ENCODE peak calls at places on chromosomes 16 and 17, in seven cellular contexts. B is pancreas, S is heart left ventricle, E is uterus, G is cardiac muscle cell, Z is colonic mucosa, Q is aorta. J is an unnamed sample.

GRCh38 chr16:927406-927805 is 43.4 kb downstream of the LMF1 start:
- DNase-seq in S (no peak), E (no peak), Z (no peak), B (peak), G (no peak), Q (no peak), J (no peak)

GRCh38 chr17:79558573-79558900 is 52.3 kb downstream of the RBFOX3 start:
- DNase-seq in Q (no peak), S (no peak), Z (no peak), G (no peak), E (no peak), B (no peak), J (peak)

GRCh38 chr16:10168258-10168657 is 14.0 kb downstream of the GRIN2A start:
- DNase-seq in Z (no peak), Q (no peak), G (no peak), S (no peak), B (no peak), E (no peak), J (no peak)

GRCh38 chr16:75122609-75123008 is 6.0 kb upstream of the LDHD start:
- DNase-seq in B (no peak), S (no peak), Z (no peak), G (no peak), E (no peak), Q (no peak), J (no peak)

GRCh38 chr17:78645421-78646295 is 68.5 kb upstream of the DNAH17 start:
- DNase-seq in E (no peak), S (peak), Q (peak), Z (peak), G (peak), B (no peak), J (peak)

GRCh38 chr17:40658396-40658795 is 6.6 kb downstream of the KRT222 start:
- DNase-seq in Z (no peak), E (no peak), B (no peak), S (no peak), G (no peak), Q (no peak), J (no peak)

GRCh38 chr17:32492648-32493289 is 6.0 kb downstream of the CDK5R1 start:
- DNase-seq in Q (no peak), G (no peak), S (no peak), E (no peak), B (no peak), Z (no peak), J (no peak)

GRCh38 chr17:18226284-18226945 is 980 bp downstream of the LLGL1 start:
- DNase-seq in Z (no peak), B (no peak), Q (no peak), S (no peak), G (no peak), E (peak), J (peak)

GRCh38 chr16:65890203-65890602 is 476.3 kb upstream of the CDH5 start:
- DNase-seq in B (no peak), Z (no peak), Q (no peak), G (no peak), S (no peak), E (no peak), J (no peak)

GRCh38 chr16:72997141-72997542 is 50.8 kb downstream of the ZFHX3 start:
- DNase-seq in Z (peak), G (peak), S (no peak), Q (no peak), E (no peak), B (no peak), J (peak)

GRCh38 chr16:71610936-71611871 is 14.8 kb upstream of the MARVELD3 start:
- DNase-seq in Q (peak), Z (peak), B (peak), G (peak), S (peak), E (peak), J (peak)

GRCh38 chr17:30586818-30587595 is 109.8 kb downstream of the GOSR1 start:
- DNase-seq in B (no peak), E (no peak), Z (no peak), S (no peak), G (peak), Q (no peak), J (no peak)

GRCh38 chr17:77349976-77350830 is 209.4 kb downstream of the SEC14L1 start:
- DNase-seq in Q (no peak), S (no peak), B (no peak), E (peak), Z (peak), G (peak), J (no peak)

GRCh38 chr17:56601613-56602012 is 8.1 kb downstream of the NOG start:
- DNase-seq in Z (no peak), Q (no peak), B (no peak), E (no peak), S (no peak), G (no peak), J (no peak)

GRCh38 chr16:74304164-74304834 is 7.7 kb downstream of the PSMD7 start:
- DNase-seq in Z (no peak), G (peak), Q (no peak), E (no peak), B (no peak), S (no peak), J (no peak)

GRCh38 chr17:53353919-53354351 is 468.8 kb upstream of the KIF2B start:
- DNase-seq in S (no peak), G (peak), B (no peak), Z (no peak), E (no peak), Q (no peak), J (no peak)

GRCh38 chr16:53129281-53130192 is 74.7 kb downstream of the CHD9 start:
- DNase-seq in B (no peak), S (no peak), G (peak), Q (no peak), E (no peak), Z (peak), J (no peak)

GRCh38 chr16:2425008-2425518 is 4.2 kb upstream of the CCNF start:
- DNase-seq in S (no peak), Q (no peak), Z (no peak), E (no peak), G (no peak), B (no peak), J (no peak)

GRCh38 chr17:66673668-66674276 is 161.1 kb upstream of the CACNG5 start:
- DNase-seq in B (no peak), Z (peak), Q (no peak), G (peak), S (no peak), E (peak), J (no peak)

GRCh38 chr16:15604460-15605390 is 38.2 kb downstream of the MARF1 start:
- DNase-seq in Z (no peak), E (no peak), S (no peak), G (peak), B (no peak), Q (no peak), J (no peak)

GRCh38 chr16:50326835-50327465 is 41.8 kb downstream of the BRD7 start:
- DNase-seq in Q (no peak), S (no peak), B (no peak), E (no peak), Z (no peak), G (peak), J (no peak)

GRCh38 chr16:49592507-49593422 is 219.2 kb downstream of the C16orf78 start:
- DNase-seq in Z (no peak), G (peak), S (no peak), Q (no peak), E (no peak), B (no peak), J (peak)

GRCh38 chr17:77738666-77739531 is 219.6 kb upstream of the TNRC6C start:
- DNase-seq in S (no peak), G (peak), B (no peak), Z (peak), E (no peak), Q (no peak), J (no peak)

GRCh38 chr16:58848662-58849002 is 114.5 kb upstream of the GOT2 start:
- DNase-seq in E (no peak), G (no peak), Q (no peak), B (no peak), Z (no peak), S (no peak), J (no peak)

GRCh38 chr17:56680676-56681075 is 87.2 kb downstream of the NOG start:
- DNase-seq in E (no peak), Z (no peak), Q (no peak), B (no peak), G (no peak), S (no peak), J (no peak)

GRCh38 chr17:50192873-50193274 is 8.6 kb downstream of the COL1A1 start:
- DNase-seq in E (no peak), S (peak), G (no peak), B (no peak), Q (no peak), Z (no peak), J (no peak)
- H3K4me3 ChIP-seq in E (no peak), S (no peak), G (no peak), B (no peak), Q (no peak), Z (no peak), J (no peak)

GRCh38 chr17:76150712-76151622 is 9.9 kb upstream of the FOXJ1 start:
- DNase-seq in Z (no peak), E (no peak), G (no peak), Q (no peak), S (no peak), B (no peak), J (no peak)

GRCh38 chr17:76152580-76152979 is 11.5 kb upstream of the FOXJ1 start:
- DNase-seq in B (no peak), Q (no peak), S (no peak), Z (no peak), G (no peak), E (no peak), J (no peak)

GRCh38 chr17:76153640-76154039 is 12.6 kb upstream of the FOXJ1 start:
- DNase-seq in Q (no peak), E (no peak), G (peak), S (no peak), Z (no peak), B (no peak), J (no peak)

GRCh38 chr17:76153202-76153601 is 12.2 kb upstream of the FOXJ1 start:
- DNase-seq in Z (no peak), G (no peak), E (no peak), Q (no peak), S (no peak), B (no peak), J (no peak)

DNA sequence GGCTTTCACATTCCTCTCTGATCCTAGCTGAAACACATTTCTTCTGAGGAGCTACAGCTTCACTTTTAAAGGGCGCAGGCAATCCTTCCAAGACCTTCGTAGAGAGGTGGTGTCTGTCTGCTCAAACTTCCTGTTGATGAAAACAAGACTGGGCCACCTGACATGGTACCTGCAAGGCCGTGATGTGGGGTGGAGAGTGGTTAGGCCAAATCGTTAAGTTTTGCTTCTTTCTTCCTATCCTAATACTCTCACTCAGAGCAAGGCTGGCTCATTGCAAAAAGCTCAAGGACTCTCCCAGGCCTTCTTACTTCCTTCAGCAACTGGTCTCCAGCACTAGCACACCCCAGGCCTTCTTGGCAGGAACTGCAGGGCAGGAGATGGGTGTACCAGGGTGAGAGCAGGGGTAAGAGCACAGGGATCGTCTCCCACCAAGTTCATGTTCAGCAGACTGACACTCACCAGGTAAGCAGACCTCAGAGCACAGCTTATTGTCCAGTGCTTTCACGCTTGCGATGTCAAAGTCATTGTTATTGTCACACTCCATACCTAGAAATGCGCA is 10.9 kb upstream of the FOXJ1 start:
- DNase-seq in B (no peak), Q (no peak), E (no peak), G (no peak), S (no peak), Z (no peak), J (no peak)
- H3K4me3 ChIP-seq in B (no peak), Q (no peak), E (no peak), G (no peak), S (no peak), Z (no peak), J (no peak)

GRCh38 chr17:49078248-49078647 is 54.3 kb upstream of the B4GALNT2 start:
- DNase-seq in Z (no peak), S (no peak), B (no peak), E (no peak), Q (no peak), G (no peak), J (no peak)

GRCh38 chr17:49074851-49075540 is 57.6 kb upstream of the B4GALNT2 start:
- DNase-seq in Z (no peak), B (no peak), S (no peak), E (no peak), G (peak), Q (no peak), J (no peak)

GRCh38 chr17:49076575-49077384 is 55.8 kb upstream of the B4GALNT2 start:
- DNase-seq in G (peak), Q (no peak), B (no peak), E (no peak), Z (no peak), S (no peak), J (no peak)

GRCh38 chr17:49085565-49086315 is 46.8 kb upstream of the B4GALNT2 start:
- DNase-seq in B (no peak), G (no peak), S (no peak), Q (no peak), Z (no peak), E (no peak), J (no peak)

GRCh38 chr17:49079840-49080663 is 52.5 kb upstream of the B4GALNT2 start:
- DNase-seq in G (no peak), Q (no peak), E (no peak), Z (no peak), S (no peak), B (no peak), J (no peak)
- H3K4me3 ChIP-seq in G (no peak), Q (no peak), E (no peak), Z (no peak), S (no peak), B (no peak), J (no peak)

DNA sequence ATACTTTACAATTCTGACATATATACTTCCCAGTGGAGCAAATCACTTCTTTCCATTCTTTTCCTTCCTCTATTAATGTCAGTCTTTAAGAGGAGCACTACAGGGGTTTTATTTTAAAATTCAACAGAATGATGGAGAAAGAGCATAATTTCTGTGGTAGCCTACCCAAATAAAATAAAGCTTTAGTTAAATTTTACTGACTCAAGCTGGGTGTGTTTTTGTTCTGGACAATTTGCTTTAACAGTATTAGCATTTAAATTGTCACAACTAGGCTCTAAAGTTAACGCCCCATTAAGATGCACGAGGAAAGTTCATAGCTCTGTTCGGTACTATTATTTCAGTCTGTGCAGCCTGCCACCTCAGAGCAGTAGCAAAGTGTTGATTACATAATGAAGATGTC is 52.0 kb downstream of the CDK12 start:
- DNase-seq in E (no peak), Q (no peak), B (no peak), S (no peak), Z (no peak), G (no peak), J (no peak)
- H3K4me3 ChIP-seq in E (no peak), Q (no peak), B (no peak), S (no peak), Z (no peak), G (no peak), J (no peak)

GRCh38 chr17:2011421-2012371 is 13.4 kb downstream of the RTN4RL1 start:
- DNase-seq in B (no peak), Q (peak), E (no peak), G (peak), Z (no peak), S (no peak), J (peak)
- H3K4me3 ChIP-seq in B (no peak), Q (no peak), E (no peak), G (no peak), Z (no peak), S (no peak), J (peak)

DNA sequence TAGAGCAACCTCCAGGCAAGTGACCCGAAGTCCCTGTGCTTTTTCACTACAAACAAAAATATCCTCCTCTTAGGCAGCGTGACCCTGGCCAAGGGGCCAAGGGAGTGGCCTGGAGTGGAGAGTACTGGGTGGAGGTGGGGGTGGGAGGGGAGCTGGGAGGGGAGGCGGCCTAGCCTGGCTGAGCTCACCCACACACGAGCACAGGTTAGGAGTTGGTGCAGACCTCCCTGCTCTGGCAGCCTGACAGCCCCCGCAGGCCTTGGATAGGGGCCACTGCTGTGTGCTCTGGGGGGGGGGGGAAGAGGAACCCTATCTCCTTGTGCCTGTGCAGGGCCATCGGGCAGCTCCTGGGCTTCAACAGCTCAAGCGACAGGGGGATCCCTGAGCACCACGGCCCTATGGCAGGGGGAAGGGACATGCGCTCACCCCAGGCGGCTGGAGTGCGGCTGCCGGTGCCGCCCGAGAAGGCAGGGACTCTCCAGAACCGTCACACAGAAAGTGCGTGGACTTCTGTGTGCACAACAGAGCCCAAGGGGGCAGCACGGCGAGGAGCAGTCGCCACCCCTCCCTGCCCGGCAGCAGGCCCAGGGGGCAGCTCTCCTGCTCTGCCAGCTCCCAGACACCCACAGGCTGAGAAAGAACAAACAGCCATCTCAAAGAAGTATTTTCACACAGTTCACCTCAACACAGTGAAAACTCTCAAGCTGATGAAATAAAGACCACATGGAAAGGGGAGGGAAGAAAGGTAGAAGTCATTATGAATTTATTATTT is 13.3 kb downstream of the SLC16A3 start:
- DNase-seq in Q (no peak), Z (no peak), B (peak), G (peak), S (peak), E (peak), J (peak)
- H3K4me3 ChIP-seq in Q (no peak), Z (no peak), B (no peak), G (no peak), S (no peak), E (no peak), J (peak)

DNA sequence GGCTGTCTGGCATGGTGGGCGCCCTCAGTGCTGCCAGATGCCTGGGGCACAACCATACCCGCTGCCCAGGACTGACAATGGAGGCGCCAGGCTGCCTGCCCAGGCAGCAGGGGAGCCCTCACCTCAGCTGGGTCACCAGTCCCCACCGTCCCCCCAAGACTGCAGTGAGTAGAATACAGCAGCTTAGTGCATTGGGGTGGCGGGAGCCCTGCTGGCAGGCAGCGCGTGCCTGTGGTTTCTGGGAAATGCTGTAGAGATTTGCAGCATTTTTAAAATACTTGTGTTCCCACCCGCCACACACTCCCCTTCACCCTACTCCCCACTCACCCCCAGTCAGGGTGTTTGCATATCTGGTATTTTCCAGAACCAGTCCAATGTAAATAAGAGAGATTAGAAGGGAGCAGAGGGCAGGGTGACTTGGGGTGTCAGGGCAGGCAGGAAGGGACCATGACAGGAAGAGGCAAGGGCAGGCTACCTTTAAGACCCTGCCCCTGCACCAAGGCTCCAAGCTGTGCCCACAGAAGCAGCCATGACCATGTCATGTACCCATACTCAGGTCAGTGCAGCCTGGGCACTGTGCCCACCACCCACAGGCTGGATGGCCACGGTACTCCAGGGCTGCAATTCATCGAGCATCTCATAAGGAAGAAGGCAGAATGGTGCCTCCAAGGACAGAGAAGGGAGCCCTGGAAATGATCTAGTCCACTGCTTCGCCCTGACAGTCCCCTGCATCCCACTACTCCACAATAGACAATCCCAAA is 21.5 kb downstream of the MYO18A start:
- DNase-seq in Z (no peak), B (no peak), Q (no peak), E (no peak), S (no peak), G (peak), J (peak)
- H3K4me3 ChIP-seq in Z (no peak), B (no peak), Q (no peak), E (no peak), S (no peak), G (no peak), J (no peak)

GRCh38 chr17:70073799-70074198 is 1.2 kb upstream of the KCNJ16 start:
- DNase-seq in S (no peak), Q (no peak), G (no peak), B (no peak), E (no peak), Z (no peak), J (no peak)

GRCh38 chr17:70072900-70073299 is 2.1 kb upstream of the KCNJ16 start:
- DNase-seq in Z (no peak), Q (no peak), G (no peak), B (no peak), E (no peak), S (no peak), J (no peak)

GRCh38 chr17:70074991-70075390 is at the start of gene KCNJ16:
- DNase-seq in G (no peak), Z (peak), S (no peak), Q (no peak), E (no peak), B (peak), J (no peak)

GRCh38 chr17:70074236-70074830 is 692 bp upstream of the KCNJ16 start:
- DNase-seq in S (no peak), E (no peak), G (no peak), Q (no peak), B (no peak), Z (no peak), J (no peak)

GRCh38 chr17:70073326-70073725 is 1.7 kb upstream of the KCNJ16 start:
- DNase-seq in Q (no peak), B (no peak), S (no peak), G (no peak), E (no peak), Z (no peak), J (no peak)
- H3K4me3 ChIP-seq in Q (no peak), B (no peak), S (no peak), G (no peak), E (no peak), Z (no peak), J (no peak)

GRCh38 chr17:62644487-62645173 is 17.2 kb downstream of the MRC2 start:
- DNase-seq in Q (no peak), G (no peak), Z (no peak), E (no peak), B (no peak), S (no peak), J (no peak)
- H3K4me3 ChIP-seq in Q (no peak), G (no peak), Z (no peak), E (no peak), B (no peak), S (no peak), J (no peak)

DNA sequence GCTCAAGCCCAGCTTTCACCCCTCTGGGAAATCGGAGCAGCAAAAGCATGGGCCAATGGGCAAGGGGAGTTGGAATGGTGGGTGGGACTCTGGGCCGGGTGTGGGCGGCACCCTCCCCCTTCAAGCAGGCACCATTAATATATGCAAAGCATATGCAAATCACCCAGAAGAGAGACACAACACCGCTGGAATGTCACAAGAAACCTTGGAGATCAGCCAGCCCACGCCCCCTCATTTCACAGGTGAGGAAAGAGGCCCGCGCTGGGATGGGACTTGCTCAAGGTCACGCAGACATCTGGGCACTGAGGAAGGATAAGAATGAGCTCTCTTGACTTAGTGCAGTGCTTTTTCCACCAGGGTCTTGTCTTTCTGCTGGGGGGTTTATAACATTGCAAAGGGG is 4.8 kb downstream of the SRCIN1 start:
- DNase-seq in Z (no peak), G (no peak), Q (no peak), B (no peak), S (no peak), E (no peak), J (no peak)
- H3K4me3 ChIP-seq in Z (no peak), G (no peak), Q (no peak), B (no peak), S (no peak), E (no peak), J (no peak)

J was measured in psoas muscle.